ENCODE peak calls at places on chromosomes 2 and 18, in four cellular contexts. One of them, this sample, is unnamed. For H3K4me1, the result is how much of the 10 kb centered on the place peaks cover.

GRCh38 chr2:96150791-96151594 is 5.8 kb upstream of the DUSP2 start:
- DNase-seq in endothelial cell of umbilical vein: no peak
- DNase-seq in Panc1: no peak
- DNase-seq in cardiac muscle cell: no peak
- DNase-seq in this sample: no peak

GRCh38 chr2:136377423-136378382 is 259.8 kb upstream of the CXCR4 start:
- DNase-seq in Panc1: no peak
- DNase-seq in cardiac muscle cell: no peak
- DNase-seq in endothelial cell of umbilical vein: no peak
- DNase-seq in this sample: no peak

GRCh38 chr18:79819951-79820351 is 22.2 kb downstream of the KCNG2 start:
- DNase-seq in Panc1: no peak
- DNase-seq in cardiac muscle cell: no peak
- DNase-seq in endothelial cell of umbilical vein: no peak
- DNase-seq in this sample: no peak

GRCh38 chr2:108239786-108240185 is at the start of gene SULT1C3:
- DNase-seq in Panc1: no peak
- DNase-seq in endothelial cell of umbilical vein: no peak
- DNase-seq in cardiac muscle cell: no peak
- DNase-seq in this sample: no peak

GRCh38 chr2:140770645-140771044 is 1360.2 kb downstream of the LRP1B start:
- DNase-seq in endothelial cell of umbilical vein: no peak
- DNase-seq in cardiac muscle cell: no peak
- DNase-seq in Panc1: no peak
- DNase-seq in this sample: no peak

GRCh38 chr2:60152226-60152833 is 401.1 kb downstream of the BCL11A start:
- DNase-seq in endothelial cell of umbilical vein: no peak
- DNase-seq in cardiac muscle cell: no peak
- DNase-seq in Panc1: peak
- DNase-seq in this sample: no peak

GRCh38 chr2:173076557-173077345 is 1.1 kb downstream of the MAP3K20 start:
- DNase-seq in endothelial cell of umbilical vein: peak
- DNase-seq in Panc1: no peak
- DNase-seq in cardiac muscle cell: peak
- DNase-seq in this sample: peak

GRCh38 chr2:232662486-232663260 is 29.3 kb downstream of the EFHD1 start:
- DNase-seq in endothelial cell of umbilical vein: no peak
- DNase-seq in Panc1: no peak
- DNase-seq in cardiac muscle cell: no peak
- DNase-seq in this sample: no peak

GRCh38 chr2:5798083-5798482 is 105.9 kb downstream of the SOX11 start:
- DNase-seq in Panc1: no peak
- DNase-seq in endothelial cell of umbilical vein: no peak
- DNase-seq in cardiac muscle cell: no peak
- DNase-seq in this sample: no peak

GRCh38 chr2:168198476-168199192 is 48.8 kb downstream of the STK39 start:
- DNase-seq in cardiac muscle cell: no peak
- DNase-seq in Panc1: no peak
- DNase-seq in endothelial cell of umbilical vein: no peak
- DNase-seq in this sample: no peak

GRCh38 chr2:168192839-168193616 is 54.4 kb downstream of the STK39 start:
- DNase-seq in endothelial cell of umbilical vein: peak
- DNase-seq in cardiac muscle cell: no peak
- DNase-seq in Panc1: no peak
- DNase-seq in this sample: no peak

GRCh38 chr2:168194784-168195522 is 52.4 kb downstream of the STK39 start:
- DNase-seq in cardiac muscle cell: no peak
- DNase-seq in endothelial cell of umbilical vein: no peak
- DNase-seq in Panc1: no peak
- DNase-seq in this sample: no peak

GRCh38 chr2:168201211-168201610 is 46.2 kb downstream of the STK39 start:
- DNase-seq in endothelial cell of umbilical vein: no peak
- DNase-seq in cardiac muscle cell: no peak
- DNase-seq in Panc1: no peak
- DNase-seq in this sample: no peak

DNA sequence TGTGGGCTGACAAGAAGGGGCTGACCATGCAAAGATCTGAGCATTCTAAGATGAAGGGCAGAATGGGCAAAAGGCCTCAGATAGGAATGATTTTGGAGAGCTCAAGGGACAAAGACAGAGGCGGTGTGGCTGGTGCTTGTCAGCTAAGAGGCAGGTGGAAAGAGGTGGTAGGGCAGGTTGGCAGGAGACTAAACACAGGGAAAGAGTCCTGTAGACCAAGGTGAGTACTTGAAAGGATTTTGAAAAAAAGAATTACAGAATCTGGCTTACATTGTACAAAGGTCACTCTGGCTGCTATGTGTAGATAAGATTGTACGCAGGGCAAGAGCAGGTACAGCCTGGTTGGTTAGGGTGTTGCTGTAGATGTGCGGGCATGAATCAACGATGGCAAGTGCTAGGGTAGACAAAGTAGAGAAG is 50.6 kb downstream of the STK39 start:
- DNase-seq in endothelial cell of umbilical vein: no peak
- DNase-seq in Panc1: no peak
- DNase-seq in cardiac muscle cell: no peak
- DNase-seq in this sample: no peak
- H3K4me1 ChIP-seq in endothelial cell of umbilical vein: under half
- H3K4me1 ChIP-seq in Panc1: under half
- H3K4me1 ChIP-seq in cardiac muscle cell: under half
- H3K4me1 ChIP-seq in this sample: under half

GRCh38 chr2:237644059-237644703 is 16.8 kb downstream of the LRRFIP1 start:
- DNase-seq in endothelial cell of umbilical vein: no peak
- DNase-seq in Panc1: no peak
- DNase-seq in cardiac muscle cell: no peak
- DNase-seq in this sample: no peak

GRCh38 chr2:237643066-237643465 is 15.7 kb downstream of the LRRFIP1 start:
- DNase-seq in cardiac muscle cell: no peak
- DNase-seq in Panc1: no peak
- DNase-seq in endothelial cell of umbilical vein: no peak
- DNase-seq in this sample: no peak

GRCh38 chr2:237645261-237645660 is 17.9 kb downstream of the LRRFIP1 start:
- DNase-seq in cardiac muscle cell: no peak
- DNase-seq in endothelial cell of umbilical vein: no peak
- DNase-seq in Panc1: no peak
- DNase-seq in this sample: no peak

GRCh38 chr2:237642030-237642700 is 14.8 kb downstream of the LRRFIP1 start:
- DNase-seq in cardiac muscle cell: no peak
- DNase-seq in Panc1: no peak
- DNase-seq in endothelial cell of umbilical vein: no peak
- DNase-seq in this sample: no peak

GRCh38 chr2:237643582-237643981 is 16.2 kb downstream of the LRRFIP1 start:
- DNase-seq in endothelial cell of umbilical vein: no peak
- DNase-seq in cardiac muscle cell: no peak
- DNase-seq in Panc1: no peak
- DNase-seq in this sample: no peak
- H3K4me1 ChIP-seq in endothelial cell of umbilical vein: under half
- H3K4me1 ChIP-seq in cardiac muscle cell: under half
- H3K4me1 ChIP-seq in Panc1: under half
- H3K4me1 ChIP-seq in this sample: under half

GRCh38 chr2:98480598-98480997 is 35.9 kb downstream of the INPP4A start:
- DNase-seq in endothelial cell of umbilical vein: no peak
- DNase-seq in cardiac muscle cell: no peak
- DNase-seq in Panc1: no peak
- DNase-seq in this sample: no peak
- H3K4me1 ChIP-seq in endothelial cell of umbilical vein: under half
- H3K4me1 ChIP-seq in cardiac muscle cell: under half
- H3K4me1 ChIP-seq in Panc1: under half
- H3K4me1 ChIP-seq in this sample: under half

DNA sequence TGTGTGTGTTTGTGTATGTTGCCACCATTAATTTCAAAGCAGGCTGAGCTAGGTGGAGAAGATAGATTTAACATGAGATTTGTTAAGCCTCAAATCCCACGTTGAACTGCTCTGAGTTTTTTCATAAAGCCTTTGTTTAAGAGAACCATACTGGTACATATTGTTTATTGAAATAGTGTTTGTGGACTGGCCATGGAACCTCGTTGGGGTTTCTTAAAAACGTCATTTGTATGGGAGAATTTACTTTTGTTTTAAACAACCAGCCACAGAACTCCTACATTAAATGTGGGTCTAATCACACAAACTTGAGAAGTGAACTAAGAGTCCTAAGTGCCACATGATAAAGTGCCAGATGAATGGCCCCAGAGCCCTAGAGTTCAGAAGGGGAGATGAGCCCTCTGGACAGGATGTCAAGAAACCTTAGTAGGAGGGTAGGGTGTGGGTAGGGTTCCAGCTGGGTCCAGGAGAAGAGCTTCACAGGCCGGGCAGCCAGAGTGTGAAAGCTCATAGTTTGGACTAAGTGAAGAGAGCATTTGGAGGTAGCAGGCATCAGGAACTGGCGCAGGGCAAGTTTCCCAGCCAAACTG is 120.6 kb upstream of the EML6 start:
- DNase-seq in Panc1: no peak
- DNase-seq in cardiac muscle cell: no peak
- DNase-seq in endothelial cell of umbilical vein: no peak
- DNase-seq in this sample: no peak
- H3K4me1 ChIP-seq in Panc1: under half
- H3K4me1 ChIP-seq in cardiac muscle cell: half or more
- H3K4me1 ChIP-seq in endothelial cell of umbilical vein: half or more
- H3K4me1 ChIP-seq in this sample: half or more

GRCh38 chr2:27710176-27710575 is 46.5 kb downstream of the SLC4A1AP start:
- DNase-seq in cardiac muscle cell: no peak
- DNase-seq in endothelial cell of umbilical vein: no peak
- DNase-seq in Panc1: no peak
- DNase-seq in this sample: no peak

GRCh38 chr2:27708666-27709065 is 45.0 kb downstream of the SLC4A1AP start:
- DNase-seq in cardiac muscle cell: no peak
- DNase-seq in endothelial cell of umbilical vein: no peak
- DNase-seq in Panc1: no peak
- DNase-seq in this sample: no peak

GRCh38 chr2:27707462-27708256 is 44.0 kb downstream of the SLC4A1AP start:
- DNase-seq in endothelial cell of umbilical vein: no peak
- DNase-seq in cardiac muscle cell: no peak
- DNase-seq in Panc1: no peak
- DNase-seq in this sample: no peak

GRCh38 chr2:27705851-27706622 is 42.3 kb downstream of the SLC4A1AP start:
- DNase-seq in cardiac muscle cell: no peak
- DNase-seq in endothelial cell of umbilical vein: peak
- DNase-seq in Panc1: peak
- DNase-seq in this sample: peak

GRCh38 chr2:27708257-27708654 is 44.6 kb downstream of the SLC4A1AP start:
- DNase-seq in cardiac muscle cell: no peak
- DNase-seq in Panc1: no peak
- DNase-seq in endothelial cell of umbilical vein: no peak
- DNase-seq in this sample: no peak
- H3K4me1 ChIP-seq in cardiac muscle cell: under half
- H3K4me1 ChIP-seq in Panc1: under half
- H3K4me1 ChIP-seq in endothelial cell of umbilical vein: under half
- H3K4me1 ChIP-seq in this sample: under half

DNA sequence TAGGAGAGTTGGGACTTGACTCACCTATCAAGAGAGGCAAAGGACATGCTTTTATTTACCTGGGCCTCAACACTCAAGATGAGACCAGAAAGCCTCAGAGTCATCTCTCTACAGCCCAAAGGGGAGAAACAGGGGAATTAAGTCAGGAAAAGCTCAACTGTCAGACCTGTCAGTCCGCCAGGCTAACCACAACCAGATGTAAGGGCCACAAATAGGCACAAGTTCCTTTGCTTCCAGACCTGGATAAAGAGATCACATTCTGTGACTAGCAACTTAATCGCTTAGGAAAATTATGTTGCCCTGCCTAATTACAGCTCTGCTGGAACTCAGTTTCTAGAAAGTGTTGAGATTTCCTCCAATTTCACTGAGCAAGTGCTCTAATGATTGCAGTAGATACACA is 67.9 kb downstream of the ANKRD44 start:
- DNase-seq in Panc1: no peak
- DNase-seq in endothelial cell of umbilical vein: no peak
- DNase-seq in cardiac muscle cell: no peak
- DNase-seq in this sample: no peak
- H3K4me1 ChIP-seq in Panc1: under half
- H3K4me1 ChIP-seq in endothelial cell of umbilical vein: under half
- H3K4me1 ChIP-seq in cardiac muscle cell: under half
- H3K4me1 ChIP-seq in this sample: under half

DNA sequence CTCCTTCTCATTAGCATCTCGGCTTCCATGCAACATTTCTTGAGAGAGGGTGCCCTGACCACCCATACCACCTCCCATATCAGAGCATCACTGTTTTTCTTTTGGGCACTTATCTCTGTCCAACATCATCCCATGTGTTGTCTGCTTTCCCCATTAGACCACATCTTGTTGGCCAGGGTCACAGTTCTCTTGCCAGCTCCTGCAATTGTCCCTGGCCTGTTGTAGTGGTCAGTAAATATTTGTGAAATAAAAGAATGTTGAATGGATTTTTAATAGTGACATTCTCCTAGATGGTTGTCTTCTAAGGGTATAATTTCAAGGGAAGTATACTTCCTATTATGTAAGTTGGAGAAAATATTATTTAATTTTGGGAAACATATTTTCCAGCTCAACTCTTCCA is 82.9 kb downstream of the MOGAT1 start:
- DNase-seq in cardiac muscle cell: no peak
- DNase-seq in Panc1: no peak
- DNase-seq in endothelial cell of umbilical vein: no peak
- DNase-seq in this sample: no peak
- H3K4me1 ChIP-seq in cardiac muscle cell: under half
- H3K4me1 ChIP-seq in Panc1: under half
- H3K4me1 ChIP-seq in endothelial cell of umbilical vein: under half
- H3K4me1 ChIP-seq in this sample: under half

DNA sequence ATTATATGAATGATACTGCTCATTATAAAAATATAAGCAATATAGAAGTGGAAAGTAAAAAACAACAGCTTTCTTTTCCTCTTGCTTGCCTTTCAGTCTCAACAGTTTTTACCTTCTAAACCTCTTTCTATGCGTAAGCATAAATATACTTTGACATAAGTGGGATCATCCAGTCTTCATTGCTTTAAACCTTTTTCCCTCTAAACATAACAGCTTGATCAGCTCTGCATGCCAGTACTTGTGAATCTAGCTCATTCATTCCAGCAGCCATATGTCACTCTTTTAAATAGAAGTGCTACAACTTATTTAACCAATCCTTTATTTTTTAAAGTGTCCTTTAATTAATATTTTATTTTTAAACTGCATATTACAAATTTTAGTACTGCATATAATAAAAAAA is 88.1 kb downstream of the TTC27 start:
- DNase-seq in Panc1: no peak
- DNase-seq in endothelial cell of umbilical vein: no peak
- DNase-seq in cardiac muscle cell: no peak
- DNase-seq in this sample: no peak
- H3K4me1 ChIP-seq in Panc1: under half
- H3K4me1 ChIP-seq in endothelial cell of umbilical vein: under half
- H3K4me1 ChIP-seq in cardiac muscle cell: under half
- H3K4me1 ChIP-seq in this sample: under half

This sample was measured in SJSA1.